ENCODE peak calls at places on chromosome 14, in nine cellular contexts. B is AG04450, T is left ventricle myocardium inferior, F is HFF-Myc, M is tibial nerve, U is dermis microvascular lymphatic vessel endothelial cell, I is ovary, E is KBM-7, V is AG09309. Z is an unnamed sample.

GRCh38 chr14:27845241-27845850 is 921.2 kb upstream of the FOXG1 start:
- DNase-seq in B (no peak), T (no peak), F (no peak), M (no peak), U (no peak), I (no peak), E (no peak), V (no peak), Z (no peak)

GRCh38 chr14:93044601-93045000 is 71.1 kb downstream of the ITPK1 start:
- DNase-seq in B (no peak), T (no peak), F (no peak), M (no peak), U (no peak), I (no peak), E (peak), V (no peak), Z (no peak)

GRCh38 chr14:94581127-94581999 is at the start of gene SERPINA5:
- DNase-seq in B (no peak), T (peak), F (no peak), M (peak), U (peak), I (peak), E (no peak), V (no peak), Z (no peak)

GRCh38 chr14:104031384-104031783 is 54.1 kb upstream of the ASPG start:
- DNase-seq in B (no peak), T (no peak), F (no peak), M (no peak), U (no peak), I (no peak), E (no peak), V (no peak), Z (no peak)

GRCh38 chr14:97380539-97380941 is 583.4 kb downstream of the VRK1 start:
- DNase-seq in B (no peak), T (no peak), F (no peak), M (no peak), U (no peak), I (no peak), E (no peak), V (no peak), Z (no peak)

GRCh38 chr14:58401587-58401986 is 5.9 kb downstream of the TOMM20L start:
- DNase-seq in B (no peak), T (no peak), F (no peak), M (no peak), U (peak), I (no peak), E (no peak), V (no peak), Z (no peak)

GRCh38 chr14:51727526-51727925 is 75.8 kb downstream of the FRMD6 start:
- DNase-seq in B (no peak), T (no peak), F (no peak), M (no peak), U (no peak), I (no peak), E (no peak), V (no peak), Z (no peak)

GRCh38 chr14:23513005-23513412 is 38.6 kb downstream of the ZFHX2 start:
- DNase-seq in B (no peak), T (no peak), F (no peak), M (no peak), U (no peak), I (no peak), E (no peak), V (no peak), Z (no peak)

GRCh38 chr14:64758711-64759554 is 54.7 kb downstream of the PLEKHG3 start:
- DNase-seq in B (peak), T (peak), F (no peak), M (no peak), U (no peak), I (peak), E (no peak), V (peak), Z (no peak)

GRCh38 chr14:31961881-31962280 is 115.2 kb upstream of the ARHGAP5 start:
- DNase-seq in B (no peak), T (no peak), F (no peak), M (no peak), U (no peak), I (no peak), E (no peak), V (no peak), Z (no peak)

GRCh38 chr14:52473557-52473956 is 78.7 kb downstream of the TXNDC16 start:
- DNase-seq in B (no peak), T (no peak), F (no peak), M (no peak), U (peak), I (no peak), E (peak), V (peak), Z (peak)

GRCh38 chr14:22466520-22466919 is 122.5 kb downstream of the DAD1 start:
- DNase-seq in B (no peak), T (no peak), F (no peak), M (no peak), U (no peak), I (no peak), E (no peak), V (no peak), Z (no peak)

GRCh38 chr14:100268591-100269207 is 29.8 kb downstream of the YY1 start:
- DNase-seq in B (no peak), T (no peak), F (no peak), M (no peak), U (no peak), I (no peak), E (no peak), V (no peak), Z (no peak)